ENCODE peak calls at places on chromosome 21, in six cellular contexts. S is stimulated activated naive CD8-positive, alpha-beta T cell treated with anti-CD3 and anti-CD28 coated beads, Interleukin-15, Interleukin-2, amounts not matched to agents 100 U/mL and 50 U/mL, for 24 hours; E is AG08396; I is NCI-H1092; H is CD8-positive, alpha-beta T cell; W is HTR-8/SVneo. Q is an unnamed sample.

GRCh38 chr21:34227386-34227852 is 136.4 kb upstream of the KCNE2 start:
- DNase-seq in S (no peak), E (no peak), I (no peak), H (no peak), W (no peak), Q (no peak)

GRCh38 chr21:45481566-45481965 is 60.7 kb downstream of the SLC19A1 start:
- DNase-seq in S (no peak), E (no peak), I (no peak), H (peak), W (no peak), Q (no peak)

GRCh38 chr21:45593162-45594022 is 50.1 kb upstream of the PCBP3 start:
- DNase-seq in S (no peak), E (no peak), I (no peak), H (no peak), W (no peak), Q (no peak)

GRCh38 chr21:26842976-26843911 is 2.0 kb downstream of the ADAMTS1 start:
- DNase-seq in S (peak), E (peak), I (no peak), H (no peak), W (peak), Q (no peak)

GRCh38 chr21:36698160-36699025 is 522 bp upstream of the SIM2 start:
- DNase-seq in S (peak), E (peak), I (peak), H (no peak), W (peak), Q (no peak)

GRCh38 chr21:30058928-30059327 is 107.7 kb downstream of the CLDN17 start:
- DNase-seq in S (no peak), E (no peak), I (no peak), H (no peak), W (no peak), Q (no peak)

GRCh38 chr21:46118305-46118870 is 20.5 kb downstream of the COL6A2 start:
- DNase-seq in S (no peak), E (no peak), I (no peak), H (peak), W (no peak), Q (peak)

GRCh38 chr21:42308161-42308913 is 6.9 kb downstream of the TFF3 start:
- DNase-seq in S (no peak), E (no peak), I (no peak), H (no peak), W (no peak), Q (no peak)

GRCh38 chr21:41425954-41426655 is at the start of gene MX1:
- DNase-seq in S (peak), E (peak), I (peak), H (peak), W (no peak), Q (peak)

GRCh38 chr21:41489329-41489728 is 18.6 kb downstream of the TMPRSS2 start:
- DNase-seq in S (no peak), E (no peak), I (no peak), H (no peak), W (no peak), Q (no peak)

GRCh38 chr21:28833181-28833580 is 159.5 kb downstream of the LTN1 start:
- DNase-seq in S (no peak), E (no peak), I (no peak), H (no peak), W (no peak), Q (no peak)

GRCh38 chr21:42654179-42654912 is 925 bp downstream of the PDE9A start:
- DNase-seq in S (peak), E (no peak), I (peak), H (no peak), W (peak), Q (peak)

GRCh38 chr21:34229361-34229760 is 134.4 kb upstream of the KCNE2 start:
- DNase-seq in S (no peak), E (no peak), I (no peak), H (no peak), W (no peak), Q (no peak)

GRCh38 chr21:25573409-25574206 is 33.7 kb downstream of the MRPL39 start:
- DNase-seq in S (peak), E (peak), I (no peak), H (peak), W (peak), Q (peak)

GRCh38 chr21:18549214-18549905 is 145.8 kb upstream of the TMPRSS15 start:
- DNase-seq in S (no peak), E (no peak), I (no peak), H (no peak), W (peak), Q (no peak)

GRCh38 chr21:38938343-38938742 is 132.6 kb downstream of the ETS2 start:
- DNase-seq in S (peak), E (peak), I (peak), H (no peak), W (no peak), Q (no peak)

GRCh38 chr21:27219068-27219467 is 252.2 kb upstream of the ADAMTS5 start:
- DNase-seq in S (no peak), E (peak), I (no peak), H (no peak), W (no peak), Q (no peak)

GRCh38 chr21:34004013-34004938 is 69.1 kb upstream of the MRPS6 start:
- DNase-seq in S (no peak), E (peak), I (no peak), H (no peak), W (no peak), Q (no peak)

GRCh38 chr21:44298301-44298700 is 1.6 kb upstream of the PFKL start:
- DNase-seq in S (no peak), E (no peak), I (no peak), H (no peak), W (no peak), Q (no peak)

GRCh38 chr21:35475006-35475405 is 425.9 kb upstream of the RUNX1 start:
- DNase-seq in S (no peak), E (no peak), I (no peak), H (no peak), W (no peak), Q (no peak)

GRCh38 chr21:40254540-40255455 is 387.6 kb downstream of the PCP4 start:
- DNase-seq in S (no peak), E (peak), I (no peak), H (no peak), W (no peak), Q (no peak)

GRCh38 chr21:21200939-21201610 is 202.9 kb downstream of the NCAM2 start:
- DNase-seq in S (no peak), E (no peak), I (no peak), H (no peak), W (no peak), Q (no peak)

GRCh38 chr21:42565886-42566523 is 52.4 kb downstream of the SLC37A1 start:
- DNase-seq in S (no peak), E (no peak), I (no peak), H (no peak), W (no peak), Q (no peak)

GRCh38 chr21:25721987-25722386 is 12.7 kb downstream of the ATP5PF start:
- DNase-seq in S (no peak), E (no peak), I (no peak), H (no peak), W (no peak), Q (no peak)

GRCh38 chr21:37435120-37435519 is 68.5 kb downstream of the DYRK1A start:
- DNase-seq in S (peak), E (peak), I (no peak), H (peak), W (peak), Q (peak)

GRCh38 chr21:32088471-32088870 is 190.4 kb downstream of the MIS18A start:
- DNase-seq in S (no peak), E (no peak), I (no peak), H (no peak), W (no peak), Q (no peak)

GRCh38 chr21:31872452-31873274 is at the start of gene HUNK:
- DNase-seq in S (peak), E (peak), I (peak), H (no peak), W (no peak), Q (peak)

GRCh38 chr21:41953249-41953830 is 478 bp downstream of the C2CD2 start:
- DNase-seq in S (no peak), E (peak), I (no peak), H (no peak), W (no peak), Q (peak)

GRCh38 chr21:35002879-35003722 is 46.0 kb downstream of the RUNX1 start:
- DNase-seq in S (no peak), E (no peak), I (no peak), H (no peak), W (no peak), Q (no peak)

Q was measured in B cell.